ENCODE peak calls at places on chromosomes 2 and 18, in ten cellular contexts. J, A, Q, L, T, N, H, K, P and B are unnamed samples.

GRCh38 chr18:525066-525797 is 24.7 kb upstream of the COLEC12 start:
- DNase-seq in J (no peak), A (no peak), Q (no peak), L (no peak), T (no peak), N (peak), H (no peak), K (no peak), P (no peak), B (no peak)

GRCh38 chr2:241184901-241185300 is 3.6 kb upstream of the ANO7 start:
- DNase-seq in J (no peak), A (no peak), Q (no peak), L (no peak), T (no peak), N (peak), H (no peak), K (no peak), P (no peak), B (no peak)

GRCh38 chr2:152166633-152167032 is 8.9 kb downstream of the STAM2 start:
- DNase-seq in J (no peak), A (no peak), Q (no peak), L (no peak), T (no peak), N (peak), H (no peak), K (no peak), P (no peak), B (no peak)

GRCh38 chr2:222000326-222000725 is 298.5 kb downstream of the PAX3 start:
- DNase-seq in J (no peak), A (no peak), Q (no peak), L (no peak), T (peak), N (peak), H (no peak), K (no peak), P (no peak), B (no peak)

GRCh38 chr18:38368886-38369285 is 803.3 kb upstream of the CELF4 start:
- DNase-seq in J (no peak), A (no peak), Q (no peak), L (no peak), T (no peak), N (no peak), H (no peak), K (no peak), P (no peak), B (no peak)

GRCh38 chr2:148909114-148909513 is 34.1 kb downstream of the KIF5C start:
- DNase-seq in J (no peak), A (no peak), Q (no peak), L (no peak), T (no peak), N (no peak), H (no peak), K (no peak), P (no peak), B (peak)

GRCh38 chr2:128808462-128809255 is 490.0 kb upstream of the HS6ST1 start:
- DNase-seq in J (no peak), A (no peak), Q (no peak), L (no peak), T (peak), N (peak), H (no peak), K (no peak), P (no peak), B (no peak)

GRCh38 chr2:114631146-114631545 is 188.7 kb downstream of the DPP10 start:
- DNase-seq in J (no peak), A (no peak), Q (no peak), L (no peak), T (no peak), N (no peak), H (no peak), K (no peak), P (no peak), B (no peak)

GRCh38 chr2:9967053-9967775 is 15.7 kb downstream of the GRHL1 start:
- DNase-seq in J (no peak), A (no peak), Q (no peak), L (no peak), T (no peak), N (peak), H (no peak), K (no peak), P (no peak), B (no peak)

GRCh38 chr18:46414863-46415262 is 242.2 kb downstream of the LOXHD1 start:
- DNase-seq in J (no peak), A (no peak), Q (no peak), L (no peak), T (no peak), N (no peak), H (no peak), K (no peak), P (no peak), B (no peak)

GRCh38 chr2:23636412-23636811 is 251.4 kb downstream of the KLHL29 start:
- DNase-seq in J (no peak), A (no peak), Q (peak), L (peak), T (no peak), N (no peak), H (no peak), K (no peak), P (no peak), B (peak)

GRCh38 chr2:112154246-112155110 is 16.3 kb downstream of the FBLN7 start:
- DNase-seq in J (peak), A (no peak), Q (no peak), L (no peak), T (no peak), N (no peak), H (peak), K (no peak), P (peak), B (no peak)

DNA sequence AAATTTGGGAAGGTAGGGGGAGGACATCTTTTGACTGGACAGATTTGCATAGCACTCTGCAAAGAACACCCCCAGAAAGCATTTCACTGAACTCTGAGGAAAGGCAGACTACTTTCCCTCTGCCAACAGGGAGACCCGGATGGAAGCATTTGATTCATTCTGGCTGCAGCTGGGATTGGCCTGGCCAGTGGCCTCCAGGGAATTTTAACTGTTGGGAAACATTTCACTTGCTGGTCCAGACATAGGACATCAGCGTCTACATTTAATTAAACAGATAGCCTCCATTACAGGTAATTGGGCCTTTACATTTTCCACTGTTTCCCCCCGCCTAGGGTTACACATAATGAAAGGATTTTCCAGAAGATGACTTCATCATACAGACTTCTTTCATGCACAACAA is 92.8 kb downstream of the MARCHF4 start:
- DNase-seq in J (no peak), A (no peak), Q (peak), L (no peak), T (no peak), N (no peak), H (no peak), K (no peak), P (no peak), B (peak)
- H3K4me3 ChIP-seq in J (no peak), A (no peak), Q (no peak), L (no peak), T (no peak), N (no peak), H (no peak), K (no peak), P (no peak), B (no peak)

GRCh38 chr2:96977631-96978195 is 8.7 kb downstream of the FAM178B start:
- DNase-seq in J (no peak), A (no peak), Q (no peak), L (no peak), T (no peak), N (peak), H (peak), K (no peak), P (no peak), B (no peak)
- H3K4me3 ChIP-seq in J (peak), A (no peak), Q (no peak), L (no peak), T (no peak), N (peak), H (no peak), K (no peak), P (no peak), B (no peak)

GRCh38 chr2:234363647-234364294 is 133.1 kb downstream of the ARL4C start:
- DNase-seq in J (no peak), A (no peak), Q (no peak), L (no peak), T (no peak), N (no peak), H (no peak), K (no peak), P (no peak), B (no peak)
- H3K4me3 ChIP-seq in J (no peak), A (no peak), Q (no peak), L (no peak), T (no peak), N (no peak), H (no peak), K (no peak), P (no peak), B (no peak)

GRCh38 chr2:163604941-163605555 is 130.8 kb downstream of the FIGN start:
- DNase-seq in J (no peak), A (no peak), Q (no peak), L (no peak), T (peak), N (peak), H (no peak), K (no peak), P (no peak), B (no peak)

GRCh38 chr2:163601377-163601776 is 134.4 kb downstream of the FIGN start:
- DNase-seq in J (no peak), A (no peak), Q (no peak), L (no peak), T (no peak), N (no peak), H (no peak), K (no peak), P (no peak), B (no peak)

GRCh38 chr2:163602196-163602595 is 133.6 kb downstream of the FIGN start:
- DNase-seq in J (no peak), A (no peak), Q (no peak), L (no peak), T (no peak), N (no peak), H (no peak), K (no peak), P (no peak), B (no peak)

GRCh38 chr2:163595033-163595432 is 140.8 kb downstream of the FIGN start:
- DNase-seq in J (no peak), A (no peak), Q (no peak), L (no peak), T (no peak), N (no peak), H (no peak), K (no peak), P (no peak), B (no peak)

DNA sequence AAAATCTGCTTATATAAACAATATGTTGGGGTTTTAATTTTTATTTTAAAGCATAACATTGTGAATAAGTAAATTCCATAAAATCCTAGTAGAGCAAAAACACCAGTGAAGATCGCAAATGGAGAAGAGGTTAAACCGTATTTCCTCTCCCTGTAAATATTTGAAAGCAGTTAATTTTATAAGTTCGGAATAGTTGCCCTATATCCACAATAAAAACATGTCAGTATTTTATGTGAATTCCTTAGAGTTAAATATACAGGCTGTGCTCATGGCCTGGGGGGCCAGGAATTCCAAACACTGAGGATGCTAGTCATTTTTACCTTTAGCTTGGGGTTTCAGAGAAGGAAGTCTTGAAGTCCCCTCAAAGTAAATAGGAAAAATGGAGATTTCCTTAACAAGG is 135.0 kb downstream of the FIGN start:
- DNase-seq in J (no peak), A (no peak), Q (no peak), L (no peak), T (no peak), N (no peak), H (no peak), K (no peak), P (no peak), B (no peak)
- H3K4me3 ChIP-seq in J (no peak), A (no peak), Q (no peak), L (no peak), T (no peak), N (no peak), H (no peak), K (no peak), P (no peak), B (no peak)

GRCh38 chr2:156476021-156476420 is 39.8 kb downstream of the GPD2 start:
- DNase-seq in J (no peak), A (no peak), Q (no peak), L (no peak), T (no peak), N (no peak), H (no peak), K (no peak), P (no peak), B (no peak)
- H3K4me3 ChIP-seq in J (no peak), A (no peak), Q (no peak), L (no peak), T (no peak), N (no peak), H (no peak), K (no peak), P (no peak), B (no peak)